ENCODE peak calls at places on chromosome 4, in seven cellular contexts. F, Z, V, Y, O, M and K are unnamed samples.

GRCh38 chr4:52100062-52100461 is 49.0 kb downstream of the SPATA18 start:
- DNase-seq in F (no peak), Z (peak; percentile 22), V (peak; percentile 76), Y (peak; percentile 82), O (no peak), M (no peak), K (no peak)

GRCh38 chr4:177308125-177308524 is 1.5 kb upstream of the NEIL3 start:
- DNase-seq in F (no peak), Z (peak; percentile 96), V (peak; percentile 43), Y (no peak), O (no peak), M (no peak), K (no peak)

GRCh38 chr4:6535329-6535692 is 39.7 kb upstream of the MAN2B2 start:
- DNase-seq in F (no peak), Z (no peak), V (no peak), Y (no peak), O (no peak), M (no peak), K (no peak)

GRCh38 chr4:126395661-126396060 is 1080.9 kb downstream of the FAT4 start:
- DNase-seq in F (no peak), Z (peak; percentile 18), V (no peak), Y (no peak), O (no peak), M (no peak), K (no peak)

GRCh38 chr4:26570596-26570995 is 13.3 kb upstream of the TBC1D19 start:
- DNase-seq in F (no peak), Z (no peak), V (no peak), Y (no peak), O (no peak), M (no peak), K (no peak)

GRCh38 chr4:102094474-102094873 is 250.8 kb downstream of the SLC39A8 start:
- DNase-seq in F (no peak), Z (no peak), V (no peak), Y (no peak), O (no peak), M (no peak), K (no peak)

GRCh38 chr4:74338792-74339333 is 26.1 kb upstream of the EREG start:
- DNase-seq in F (no peak), Z (peak; percentile 23), V (no peak), Y (no peak), O (no peak), M (no peak), K (no peak)

GRCh38 chr4:25801594-25801993 is 61.2 kb downstream of the SEL1L3 start:
- DNase-seq in F (no peak), Z (no peak), V (no peak), Y (no peak), O (no peak), M (no peak), K (peak; percentile 13)

GRCh38 chr4:72430988-72431387 is 138.0 kb downstream of the ADAMTS3 start:
- DNase-seq in F (no peak), Z (no peak), V (no peak), Y (no peak), O (no peak), M (no peak), K (no peak)

GRCh38 chr4:189804884-189805283 is 135.8 kb upstream of the FRG1 start:
- DNase-seq in F (no peak), Z (no peak), V (no peak), Y (no peak), O (no peak), M (no peak), K (no peak)

GRCh38 chr4:4990329-4990728 is 28.9 kb downstream of the CYTL1 start:
- DNase-seq in F (no peak), Z (peak; percentile 51), V (no peak), Y (no peak), O (no peak), M (peak; percentile 25), K (no peak)

GRCh38 chr4:113788888-113789287 is 27.4 kb upstream of the CAMK2D start:
- DNase-seq in F (no peak), Z (no peak), V (no peak), Y (no peak), O (no peak), M (no peak), K (peak; percentile 28)

GRCh38 chr4:119506761-119507160 is 121.8 kb downstream of the PDE5A start:
- DNase-seq in F (no peak), Z (no peak), V (no peak), Y (no peak), O (no peak), M (no peak), K (no peak)

GRCh38 chr4:1752284-1753041 is 31.1 kb downstream of the TACC3 start:
- DNase-seq in F (no peak), Z (no peak), V (no peak), Y (no peak), O (no peak), M (no peak), K (no peak)
- H3K4me3 ChIP-seq in F (no peak overlapping the region), Z (no peak overlapping the region), V (no peak overlapping the region), Y (no peak overlapping the region), O (no peak overlapping the region), M (no peak overlapping the region), K (no peak overlapping the region)

GRCh38 chr4:143513314-143514211 is at the start of gene SMARCA5:
- DNase-seq in F (peak; percentile 97), Z (peak; percentile 99), V (peak; percentile 99), Y (peak; percentile 99), O (peak; percentile 93), M (peak; percentile 99), K (peak; percentile 98)
- H3K9me2 ChIP-seq in F (no peaks in the 10 kb centered on the region), Z (no peaks in the 10 kb centered on the region), V (no peaks in the 10 kb centered on the region), Y (no peaks in the 10 kb centered on the region), O (no peaks in the 10 kb centered on the region), M (no peaks in the 10 kb centered on the region), K (no peaks in the 10 kb centered on the region)

GRCh38 chr4:183765121-183765990 is 106.3 kb downstream of the TRAPPC11 start:
- DNase-seq in F (no peak), Z (no peak), V (no peak), Y (no peak), O (no peak), M (peak; percentile 38), K (no peak)
- H3K4me3 ChIP-seq in F (no peak overlapping the region), Z (no peak overlapping the region), V (no peak overlapping the region), Y (no peak overlapping the region), O (no peak overlapping the region), M (no peak overlapping the region), K (no peak overlapping the region)

DNA sequence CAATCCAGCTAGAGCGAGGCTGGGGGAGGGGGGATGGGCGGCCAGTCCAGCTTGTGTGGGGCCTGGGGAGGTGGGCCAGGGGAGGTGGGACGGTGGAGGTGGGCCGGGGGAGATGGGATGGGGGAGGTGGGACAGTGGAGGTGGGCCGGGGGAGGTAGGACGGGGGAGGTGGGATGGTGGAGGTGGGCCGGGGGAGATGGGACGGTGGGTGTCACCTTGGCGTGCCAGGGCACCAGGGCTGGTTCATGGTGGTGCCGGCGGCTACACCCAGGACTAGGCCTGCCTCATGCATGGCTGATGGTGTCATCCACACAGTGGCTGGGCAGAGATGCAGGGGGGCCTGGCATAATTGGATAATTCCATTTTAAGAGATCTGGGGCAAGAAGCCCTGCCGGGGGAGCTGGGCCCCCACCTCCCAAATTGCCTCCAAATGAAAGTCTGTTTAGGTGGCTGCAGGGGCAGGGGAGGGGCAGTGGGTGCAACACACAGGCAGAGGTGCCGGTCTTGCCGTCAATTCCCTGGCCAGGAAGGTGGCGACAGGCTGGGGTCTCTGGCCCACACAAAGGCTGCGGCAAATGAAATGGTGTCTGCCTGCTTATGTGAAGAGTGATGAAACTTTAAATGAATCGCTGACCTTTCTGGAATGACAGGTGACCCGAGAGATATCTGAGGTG is 82.1 kb downstream of the FAM53A start:
- DNase-seq in F (no peak), Z (no peak), V (no peak), Y (no peak), O (no peak), M (no peak), K (no peak)
- H3K9me2 ChIP-seq in F (no peaks in the 10 kb centered on the region), Z (no peaks in the 10 kb centered on the region), V (no peaks in the 10 kb centered on the region), Y (no peaks in the 10 kb centered on the region), O (no peaks in the 10 kb centered on the region), M (no peaks in the 10 kb centered on the region), K (no peaks in the 10 kb centered on the region)

GRCh38 chr4:1459081-1459480 is 52.8 kb upstream of the NKX1-1 start:
- DNase-seq in F (no peak), Z (no peak), V (no peak), Y (no peak), O (peak; percentile 13), M (no peak), K (no peak)
- H3K4me3 ChIP-seq in F (no peak overlapping the region), Z (no peak overlapping the region), V (no peak overlapping the region), Y (no peak overlapping the region), O (no peak overlapping the region), M (no peak overlapping the region), K (no peak overlapping the region)

DNA sequence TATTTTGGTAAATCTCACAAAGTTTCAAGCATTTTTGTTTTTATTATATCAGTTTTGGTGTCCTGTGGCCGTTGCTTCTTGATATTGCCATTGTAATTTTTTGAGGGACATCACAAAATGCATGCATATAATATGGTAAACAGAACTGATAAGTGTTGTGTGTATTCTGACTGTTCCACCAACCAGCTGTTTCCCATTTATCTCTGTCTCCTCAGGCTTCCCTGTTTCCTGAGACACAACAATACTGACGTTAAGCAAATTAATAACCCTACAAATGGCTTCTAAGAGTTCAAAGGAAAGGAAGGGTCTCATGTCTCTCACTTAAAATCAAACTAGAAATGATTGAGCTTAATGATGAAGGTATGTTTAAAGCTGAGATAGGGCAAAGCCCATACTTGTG is 40.0 kb downstream of the UGT2B10 start:
- DNase-seq in F (no peak), Z (no peak), V (no peak), Y (no peak), O (no peak), M (no peak), K (no peak)
- H3K9me2 ChIP-seq in F (no peaks in the 10 kb centered on the region), Z (no peaks in the 10 kb centered on the region), V (no peaks in the 10 kb centered on the region), Y (no peaks in the 10 kb centered on the region), O (no peaks in the 10 kb centered on the region), M (no peaks in the 10 kb centered on the region), K (no peaks in the 10 kb centered on the region)

GRCh38 chr4:8188085-8188484 is 11.0 kb upstream of the SH3TC1 start:
- DNase-seq in F (no peak), Z (peak; percentile 68), V (peak; percentile 35), Y (no peak), O (peak; percentile 36), M (no peak), K (no peak)

GRCh38 chr4:8188743-8189550 is 10.1 kb upstream of the SH3TC1 start:
- DNase-seq in F (no peak), Z (peak; percentile 43), V (peak; percentile 11), Y (peak; percentile 37), O (no peak), M (no peak), K (no peak)

GRCh38 chr4:8186883-8187282 is 12.2 kb upstream of the SH3TC1 start:
- DNase-seq in F (no peak), Z (no peak), V (no peak), Y (no peak), O (no peak), M (no peak), K (no peak)

GRCh38 chr4:8191136-8191747 is 7.8 kb upstream of the SH3TC1 start:
- DNase-seq in F (peak; percentile 69), Z (no peak), V (peak; percentile 62), Y (peak; percentile 63), O (no peak), M (no peak), K (no peak)

GRCh38 chr4:8189551-8190466 is 9.3 kb upstream of the SH3TC1 start:
- DNase-seq in F (no peak), Z (no peak), V (no peak), Y (no peak), O (peak; percentile 74), M (no peak), K (no peak)
- H3K4me3 ChIP-seq in F (no peak overlapping the region), Z (no peak overlapping the region), V (no peak overlapping the region), Y (no peak overlapping the region), O (no peak overlapping the region), M (no peak overlapping the region), K (no peak overlapping the region)